ENCODE peak calls at places on chromosomes 16 and 17, in four cellular contexts. G is upper lobe of right lung; E is CD8-positive, alpha-beta T cell; C is stomach. U is an unnamed sample. For H3K9me3, the result is how much of the 10 kb centered on the place peaks cover.

GRCh38 chr17:20191066-20191465 is 181.9 kb downstream of the SPECC1 start:
- DNase-seq in E (no peak), C (no peak), G (no peak), U (peak)

GRCh38 chr17:40551091-40551873 is 14.0 kb downstream of the CCR7 start:
- DNase-seq in E (peak), G (peak), C (peak), U (peak)

GRCh38 chr17:27506348-27507218 is 50.3 kb downstream of the KSR1 start:
- DNase-seq in G (no peak), E (no peak), C (no peak), U (no peak)

GRCh38 chr17:40115101-40115436 is 6.7 kb upstream of the MSL1 start:
- DNase-seq in E (no peak), C (no peak), G (no peak), U (no peak)

GRCh38 chr17:64159051-64159590 is 29.2 kb upstream of the ERN1 start:
- DNase-seq in G (no peak), C (no peak), E (no peak), U (no peak)

GRCh38 chr17:41116292-41116691 is 1.9 kb downstream of the KRTAP4-11 start:
- DNase-seq in E (no peak), G (no peak), C (no peak), U (no peak)

GRCh38 chr17:57674894-57675293 is 70.2 kb downstream of the CCDC182 start:
- DNase-seq in G (no peak), C (no peak), E (no peak), U (no peak)

GRCh38 chr17:59329558-59330313 is 1.7 kb upstream of the YPEL2 start:
- DNase-seq in E (peak), G (peak), C (peak), U (peak)

GRCh38 chr16:11612110-11612981 is 25.6 kb upstream of the LITAF start:
- DNase-seq in E (no peak), G (peak), C (peak), U (no peak)

GRCh38 chr17:164536-165235 is 16.8 kb downstream of the DOC2B start:
- DNase-seq in C (peak), G (peak), E (no peak), U (peak)

GRCh38 chr17:45973099-45973838 is 25.8 kb upstream of the STH start:
- DNase-seq in E (no peak), C (peak), G (no peak), U (no peak)

DNA sequence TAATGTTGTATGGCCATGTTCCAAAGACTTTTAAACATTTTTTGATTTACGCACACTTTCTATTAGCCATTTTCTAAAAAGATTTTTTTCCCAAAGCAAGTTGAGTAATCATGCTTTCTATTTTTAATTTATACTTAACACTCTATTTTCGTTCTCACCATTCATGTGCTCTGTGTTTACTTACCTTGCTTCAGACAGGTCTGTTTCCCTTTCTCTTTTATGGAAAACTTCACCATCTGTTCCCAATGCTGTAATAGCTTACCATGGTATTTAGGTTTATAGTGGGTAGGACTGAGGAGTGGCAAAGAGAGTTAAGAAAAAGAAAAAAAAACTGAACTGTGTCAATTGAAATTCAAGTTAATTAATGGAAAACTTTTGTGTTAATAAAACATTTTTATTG is 37.5 kb upstream of the KCNJ16 start:
- DNase-seq in C (no peak), G (no peak), E (no peak), U (no peak)
- H3K9me3 ChIP-seq in C (under half), G (under half), E (under half), U (under half)

GRCh38 chr16:49515016-49515415 is 141.4 kb downstream of the C16orf78 start:
- DNase-seq in C (no peak), E (no peak), G (peak), U (no peak)
- H3K9me3 ChIP-seq in C (under half), E (under half), G (under half), U (under half)

GRCh38 chr16:35214840-35215239 is 1755.4 kb downstream of the TP53TG3F start:
- DNase-seq in G (no peak), E (no peak), C (no peak), U (no peak)
- H3K9me3 ChIP-seq in G (under half), E (under half), C (under half), U (under half)

GRCh38 chr16:35302859-35303258 is 1843.4 kb downstream of the TP53TG3F start:
- DNase-seq in C (no peak), G (no peak), E (no peak), U (no peak)
- H3K9me3 ChIP-seq in C (under half), G (under half), E (under half), U (under half)